ENCODE peak calls at places on chromosomes 7 and 10, in eight cellular contexts. D is transverse colon; X is M059J; I is renal cortical epithelial cell; L is GDM1; Q is cardiac fibroblast; C is adipocyte; S is central memory CD8-positive, alpha-beta T cell. A is an unnamed sample.

GRCh38 chr7:156616269-156617202 is 24.0 kb upstream of the RNF32 start:
- DNase-seq in D (peak), X (no peak), I (no peak), L (no peak), Q (no peak), C (peak), S (no peak), A (peak)

GRCh38 chr7:78642751-78643150 is 810.7 kb downstream of the MAGI2 start:
- DNase-seq in D (no peak), X (no peak), I (no peak), L (no peak), Q (no peak), C (no peak), S (no peak), A (no peak)

GRCh38 chr10:29956335-29956924 is 103.0 kb downstream of the JCAD start:
- DNase-seq in D (no peak), X (no peak), I (peak), L (no peak), Q (peak), C (no peak), S (no peak), A (no peak)

GRCh38 chr7:80150621-80151273 is 16.1 kb downstream of the GNAI1 start:
- DNase-seq in D (no peak), X (peak), I (peak), L (no peak), Q (peak), C (peak), S (no peak), A (peak)

GRCh38 chr7:111012152-111012551 is 78.8 kb upstream of the LRRN3 start:
- DNase-seq in D (no peak), X (no peak), I (peak), L (no peak), Q (peak), C (peak), S (no peak), A (no peak)

GRCh38 chr10:113538131-113538530 is 14.7 kb upstream of the HABP2 start:
- DNase-seq in D (no peak), X (no peak), I (no peak), L (no peak), Q (no peak), C (no peak), S (no peak), A (no peak)

GRCh38 chr10:86361134-86362128 is 5.2 kb downstream of the GRID1 start:
- DNase-seq in D (peak), X (no peak), I (no peak), L (no peak), Q (no peak), C (no peak), S (no peak), A (no peak)

GRCh38 chr10:114044251-114045070 is 795 bp downstream of the ADRB1 start:
- DNase-seq in D (no peak), X (no peak), I (no peak), L (no peak), Q (no peak), C (no peak), S (no peak), A (no peak)

GRCh38 chr7:105131033-105131656 is 117.1 kb downstream of the KMT2E start:
- DNase-seq in D (no peak), X (no peak), I (peak), L (no peak), Q (no peak), C (no peak), S (no peak), A (peak)

GRCh38 chr7:151923097-151923876 is 33.0 kb upstream of the GALNTL5 start:
- DNase-seq in D (no peak), X (no peak), I (no peak), L (no peak), Q (peak), C (peak), S (no peak), A (no peak)

GRCh38 chr10:49605177-49605938 is 4.8 kb upstream of the SLC18A3 start:
- DNase-seq in D (no peak), X (no peak), I (no peak), L (no peak), Q (no peak), C (no peak), S (no peak), A (no peak)

GRCh38 chr7:84647797-84648762 is 453.5 kb upstream of the SEMA3A start:
- DNase-seq in D (no peak), X (peak), I (peak), L (no peak), Q (peak), C (peak), S (no peak), A (peak)

GRCh38 chr7:1244701-1245526 is 12.2 kb downstream of the UNCX start:
- DNase-seq in D (no peak), X (no peak), I (no peak), L (no peak), Q (no peak), C (no peak), S (no peak), A (no peak)

GRCh38 chr10:130409931-130410330 is 273.7 kb downstream of the GLRX3 start:
- DNase-seq in D (no peak), X (no peak), I (no peak), L (no peak), Q (no peak), C (no peak), S (no peak), A (no peak)

GRCh38 chr10:24642921-24643678 is 80.6 kb downstream of the ARHGAP21 start:
- DNase-seq in D (no peak), X (peak), I (peak), L (peak), Q (peak), C (peak), S (peak), A (peak)

GRCh38 chr10:117677239-117677638 is 134.7 kb downstream of the EMX2 start:
- DNase-seq in D (no peak), X (no peak), I (no peak), L (no peak), Q (no peak), C (no peak), S (no peak), A (no peak)

GRCh38 chr7:2843191-2843685 is 870 bp downstream of the GNA12 start:
- DNase-seq in D (no peak), X (no peak), I (no peak), L (no peak), Q (no peak), C (no peak), S (no peak), A (no peak)

GRCh38 chr10:124001391-124002260 is 91.8 kb downstream of the CHST15 start:
- DNase-seq in D (no peak), X (no peak), I (no peak), L (no peak), Q (no peak), C (no peak), S (no peak), A (no peak)

GRCh38 chr7:128108641-128109423 is 77.6 kb upstream of the LRRC4 start:
- DNase-seq in D (no peak), X (no peak), I (no peak), L (peak), Q (no peak), C (no peak), S (no peak), A (no peak)

GRCh38 chr10:52257692-52258075 is 56.4 kb upstream of the DKK1 start:
- DNase-seq in D (no peak), X (no peak), I (no peak), L (no peak), Q (no peak), C (no peak), S (no peak), A (no peak)

GRCh38 chr10:65032867-65033769 is 1511.9 kb downstream of the REEP3 start:
- DNase-seq in D (no peak), X (no peak), I (no peak), L (no peak), Q (no peak), C (no peak), S (no peak), A (no peak)

GRCh38 chr7:21763818-21764217 is 181.9 kb downstream of the CDCA7L start:
- DNase-seq in D (no peak), X (no peak), I (no peak), L (no peak), Q (no peak), C (no peak), S (no peak), A (no peak)

GRCh38 chr7:115136796-115137443 is 215.0 kb downstream of the MDFIC start:
- DNase-seq in D (no peak), X (no peak), I (no peak), L (no peak), Q (no peak), C (no peak), S (no peak), A (no peak)

GRCh38 chr10:101066146-101066889 is 4.5 kb downstream of the KAZALD1 start:
- DNase-seq in D (peak), X (peak), I (peak), L (no peak), Q (peak), C (peak), S (no peak), A (peak)

GRCh38 chr10:84540022-84540616 is 211.7 kb downstream of the CCSER2 start:
- DNase-seq in D (no peak), X (peak), I (peak), L (no peak), Q (peak), C (peak), S (no peak), A (peak)

GRCh38 chr7:70693690-70694356 is 438.1 kb upstream of the GALNT17 start:
- DNase-seq in D (peak), X (peak), I (no peak), L (peak), Q (peak), C (peak), S (peak), A (peak)

GRCh38 chr7:150520145-150520544 is 5.5 kb downstream of the GIMAP7 start:
- DNase-seq in D (no peak), X (no peak), I (no peak), L (no peak), Q (no peak), C (no peak), S (no peak), A (no peak)

GRCh38 chr7:140314571-140315480 is 83.5 kb downstream of the SLC37A3 start:
- DNase-seq in D (no peak), X (no peak), I (no peak), L (no peak), Q (no peak), C (peak), S (no peak), A (no peak)

GRCh38 chr7:20697351-20697750 is 81.9 kb downstream of the ABCB5 start:
- DNase-seq in D (no peak), X (peak), I (no peak), L (no peak), Q (no peak), C (no peak), S (no peak), A (no peak)

GRCh38 chr7:41628926-41629325 is 74.0 kb downstream of the INHBA start:
- DNase-seq in D (no peak), X (peak), I (peak), L (no peak), Q (no peak), C (no peak), S (no peak), A (peak)